ENCODE peak calls at places on chromosomes 13 and 19, in four cellular contexts. E is mesothelial cell of epicardium, B is left ventricle myocardium inferior, U is IMR-90. C is an unnamed sample.

GRCh38 chr13:101511766-101512165 is 59.3 kb downstream of the ITGBL1 start:
- DNase-seq in E (no peak), B (no peak), U (no peak), C (no peak)

GRCh38 chr19:1245884-1246816 is 2.2 kb upstream of the MIDN start:
- DNase-seq in E (no peak), B (peak), U (no peak), C (no peak)

GRCh38 chr13:35771898-35772297 is 295.4 kb upstream of the MAB21L1 start:
- DNase-seq in E (peak), B (no peak), U (peak), C (no peak)

GRCh38 chr13:43041368-43041921 is 18.1 kb downstream of the DNAJC15 start:
- DNase-seq in E (no peak), B (no peak), U (peak), C (no peak)

GRCh38 chr13:100721885-100722512 is 47.4 kb upstream of the TMTC4 start:
- DNase-seq in E (peak), B (no peak), U (peak), C (peak)

GRCh38 chr19:17677002-17677401 is 11.2 kb downstream of the UNC13A start:
- DNase-seq in E (no peak), B (no peak), U (no peak), C (no peak)

GRCh38 chr19:12527034-12527836 is 24.0 kb downstream of the ZNF564 start:
- DNase-seq in E (no peak), B (no peak), U (peak), C (no peak)

GRCh38 chr13:101398920-101399319 is 17.4 kb downstream of the NALCN start:
- DNase-seq in E (no peak), B (no peak), U (peak), C (no peak)

GRCh38 chr13:70523622-70524021 is 415.4 kb upstream of the KLHL1 start:
- DNase-seq in E (no peak), B (no peak), U (no peak), C (no peak)

GRCh38 chr19:1590641-1591397 is 1.8 kb downstream of the MBD3 start:
- DNase-seq in E (no peak), B (no peak), U (no peak), C (no peak)

GRCh38 chr13:45473627-45474026 is 8.9 kb downstream of the COG3 start:
- DNase-seq in E (no peak), B (no peak), U (no peak), C (no peak)

GRCh38 chr13:66965146-66965545 is 265.0 kb downstream of the PCDH9 start:
- DNase-seq in E (no peak), B (no peak), U (no peak), C (no peak)

GRCh38 chr19:13692096-13692495 is 72.2 kb upstream of the MRI1 start:
- DNase-seq in E (no peak), B (no peak), U (peak), C (no peak)

DNA sequence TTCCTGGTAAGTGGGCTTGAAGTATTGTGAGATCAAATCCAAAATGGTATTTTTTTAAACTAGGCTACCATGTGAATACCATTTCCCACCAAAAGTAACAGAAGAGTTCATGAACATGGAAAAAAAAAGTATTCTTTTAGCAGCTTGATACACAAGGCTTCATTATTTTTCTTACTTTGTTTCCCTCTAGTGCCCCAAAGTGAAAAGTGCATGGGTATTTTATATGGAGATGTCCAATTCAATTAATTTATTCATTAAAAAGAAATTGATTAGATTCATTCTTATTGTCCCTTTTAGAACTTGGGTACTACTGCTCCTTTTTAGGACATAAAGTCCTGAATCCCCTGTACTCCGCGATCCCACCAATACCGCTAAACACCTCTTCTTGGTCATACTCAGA is 28.6 kb upstream of the SCEL start:
- DNase-seq in E (no peak), B (no peak), U (no peak), C (no peak)
- TF ChIP-seq CTCF in E (peak), B (peak), U (peak), C (no peak)

GRCh38 chr13:28138012-28138755 is at the start of gene PAN3:
- DNase-seq in E (peak), B (peak), U (peak), C (peak)
- TF ChIP-seq CTCF in E (no peak), B (peak), U (peak), C (peak)

DNA sequence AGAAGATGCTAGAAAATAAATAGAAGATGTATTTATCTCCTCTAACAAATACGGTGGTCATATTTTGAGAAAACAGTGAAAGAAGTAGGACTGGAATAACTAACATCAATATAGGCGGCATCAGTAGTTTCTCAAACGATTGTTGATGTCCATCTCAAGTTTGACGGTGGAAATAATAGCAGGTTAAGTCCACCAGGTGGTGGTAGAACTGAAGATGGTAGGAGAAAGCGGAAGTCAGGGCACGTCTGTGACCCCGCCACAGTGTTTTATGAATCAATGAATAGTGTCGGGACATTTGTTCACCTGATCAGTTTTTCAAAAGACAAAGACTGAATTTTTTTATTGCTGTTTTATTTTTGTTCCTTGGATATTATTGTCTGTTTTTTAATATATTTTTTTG is 706.4 kb upstream of the SLC10A2 start:
- DNase-seq in E (no peak), B (no peak), U (no peak), C (no peak)
- TF ChIP-seq CTCF in E (peak), B (no peak), U (no peak), C (no peak)

DNA sequence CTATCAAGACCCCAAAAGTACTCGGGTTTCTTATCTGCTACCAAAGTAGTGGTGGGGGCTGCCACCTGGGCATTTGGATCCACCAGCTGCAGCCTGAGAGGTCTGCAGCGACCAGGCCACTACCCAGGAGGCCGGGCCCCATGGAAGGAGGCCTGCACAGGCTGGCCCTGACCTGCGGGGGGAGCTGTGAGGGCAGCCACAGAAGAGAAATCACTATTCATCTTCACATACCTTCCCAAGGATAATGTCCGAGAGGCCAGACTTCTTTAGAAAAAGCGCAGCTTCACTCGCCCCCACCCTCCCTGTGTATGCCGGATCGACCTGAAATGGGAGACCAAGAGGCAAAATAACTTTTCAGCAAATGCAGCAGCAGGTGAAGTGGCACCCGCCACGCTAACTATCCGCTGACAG is 30.1 kb downstream of the EPS15L1 start:
- DNase-seq in E (no peak), B (no peak), U (no peak), C (no peak)
- TF ChIP-seq CTCF in E (no peak), B (peak), U (peak), C (peak)

GRCh38 chr19:48544856-48545750 is 6.9 kb upstream of the SULT2B1 start:
- DNase-seq in E (no peak), B (no peak), U (no peak), C (no peak)

GRCh38 chr19:48547722-48548121 is 4.2 kb upstream of the SULT2B1 start:
- DNase-seq in E (no peak), B (no peak), U (no peak), C (no peak)

GRCh38 chr19:48549380-48549779 is 2.6 kb upstream of the SULT2B1 start:
- DNase-seq in E (no peak), B (no peak), U (no peak), C (no peak)

GRCh38 chr19:48551437-48552302 is at the start of gene SULT2B1:
- DNase-seq in E (no peak), B (no peak), U (no peak), C (no peak)

GRCh38 chr19:48548253-48548911 is 3.6 kb upstream of the SULT2B1 start:
- DNase-seq in E (no peak), B (no peak), U (no peak), C (no peak)
- TF ChIP-seq CTCF in E (no peak), B (no peak), U (no peak), C (no peak)

GRCh38 chr13:23743269-23743668 is 145.9 kb downstream of the MIPEP start:
- DNase-seq in E (no peak), B (no peak), U (no peak), C (no peak)

GRCh38 chr13:23740002-23740401 is 149.2 kb downstream of the MIPEP start:
- DNase-seq in E (no peak), B (no peak), U (no peak), C (no peak)

GRCh38 chr13:23743717-23744116 is 145.5 kb downstream of the MIPEP start:
- DNase-seq in E (no peak), B (no peak), U (no peak), C (no peak)

GRCh38 chr13:23744315-23744714 is 144.9 kb downstream of the MIPEP start:
- DNase-seq in E (no peak), B (no peak), U (no peak), C (no peak)

DNA sequence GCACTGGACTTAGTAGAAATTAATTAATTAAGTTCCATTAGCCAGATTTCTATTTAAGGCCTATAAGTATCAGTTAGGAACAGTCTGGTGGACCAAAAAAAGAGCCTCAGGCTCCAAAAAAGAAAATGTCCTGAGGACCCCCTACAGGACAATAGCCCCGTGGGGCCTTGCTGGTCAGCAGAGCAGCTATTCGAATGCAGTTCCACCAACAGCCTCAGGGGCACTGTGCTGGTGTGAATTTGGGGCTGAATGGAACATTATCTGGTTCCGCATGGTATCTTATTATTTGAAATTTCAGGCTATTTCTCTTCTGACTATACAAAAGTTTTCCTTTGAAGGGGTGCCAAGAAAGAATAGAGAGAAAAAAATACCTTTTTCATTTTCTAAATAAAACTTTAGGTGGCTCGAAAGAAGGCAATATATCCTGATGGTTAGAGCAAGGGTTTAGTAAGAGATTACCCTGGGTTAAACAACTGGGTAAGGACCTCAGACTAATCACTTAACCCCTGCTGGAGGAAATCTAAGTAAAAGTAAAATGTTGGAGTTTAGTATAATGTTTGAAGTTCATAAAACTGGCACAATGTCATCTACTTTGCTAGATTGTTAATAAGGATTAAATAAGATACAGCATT is 147.2 kb downstream of the MIPEP start:
- DNase-seq in E (no peak), B (no peak), U (no peak), C (no peak)
- TF ChIP-seq CTCF in E (peak), B (peak), U (peak), C (no peak)

C was measured in natural killer cell.